ENCODE peak calls at places on chromosomes 11 and 22, in nine cellular contexts. C is NAMALWA; W is activated CD8-positive, alpha-beta memory T cell treated with anti-CD3 and anti-CD28 coated beads, Interleukin-2, amount 50 U/mL, for 4 hours; P is kidney glomerular epithelial cell; X is HL-60; M is substantia nigra; K is skeletal muscle cell; G is occipital lobe; Z is M059J. E is an unnamed sample.

GRCh38 chr11:35582033-35582432 is 36.2 kb upstream of the FJX1 start:
- DNase-seq in C (no peak), W (no peak), P (no peak), X (no peak), M (no peak), K (no peak), G (no peak), Z (peak; percentile 12), E (no peak)

GRCh38 chr22:31962392-31963113 is 18.2 kb downstream of the YWHAH start:
- DNase-seq in C (no peak), W (no peak), P (no peak), X (no peak), M (no peak), K (no peak), G (no peak), Z (no peak), E (no peak)

GRCh38 chr11:2156416-2157182 is 4.4 kb downstream of the INS start:
- DNase-seq in C (peak; percentile 78), W (peak; percentile 56), P (peak; percentile 26), X (peak; percentile 27), M (peak; percentile 27), K (no peak), G (peak; percentile 26), Z (peak; percentile 65), E (peak; percentile 69)

GRCh38 chr11:90756617-90757016 is 533.8 kb upstream of the CHORDC1 start:
- DNase-seq in C (no peak), W (no peak), P (no peak), X (no peak), M (no peak), K (no peak), G (no peak), Z (no peak), E (no peak)

GRCh38 chr11:102763440-102763839 is 17.0 kb downstream of the MMP10 start:
- DNase-seq in C (no peak), W (no peak), P (peak; percentile 58), X (no peak), M (no peak), K (no peak), G (no peak), Z (peak; percentile 29), E (no peak)

GRCh38 chr11:31958086-31958735 is 132.7 kb upstream of the RCN1 start:
- DNase-seq in C (peak; percentile 68), W (peak; percentile 38), P (no peak), X (peak; percentile 7), M (peak; percentile 39), K (no peak), G (peak; percentile 21), Z (peak; percentile 72), E (peak; percentile 58)

GRCh38 chr11:99925968-99926367 is 761.1 kb upstream of the ARHGAP42 start:
- DNase-seq in C (no peak), W (no peak), P (no peak), X (no peak), M (no peak), K (no peak), G (no peak), Z (no peak), E (no peak)

GRCh38 chr11:117026593-117027330 is 71.5 kb downstream of the SIK3 start:
- DNase-seq in C (no peak), W (no peak), P (no peak), X (peak; percentile 35), M (no peak), K (peak; percentile 65), G (no peak), Z (peak; percentile 72), E (no peak)

GRCh38 chr11:67105964-67106363 is 13.1 kb upstream of the KDM2A start:
- DNase-seq in C (no peak), W (no peak), P (no peak), X (no peak), M (no peak), K (no peak), G (no peak), Z (no peak), E (no peak)

GRCh38 chr22:23163665-23164064 is 16.6 kb upstream of the BCR start:
- DNase-seq in C (no peak), W (no peak), P (no peak), X (no peak), M (peak; percentile 77), K (no peak), G (peak; percentile 35), Z (peak; percentile 27), E (peak; percentile 89)

GRCh38 chr11:56624661-56625110 is 10.0 kb upstream of the OR5M1 start:
- DNase-seq in C (peak; percentile 49), W (no peak), P (peak; percentile 88), X (no peak), M (no peak), K (no peak), G (no peak), Z (peak; percentile 73), E (no peak)

GRCh38 chr11:102295045-102295444 is 22.2 kb upstream of the BIRC3 start:
- DNase-seq in C (no peak), W (no peak), P (no peak), X (no peak), M (no peak), K (no peak), G (no peak), Z (no peak), E (no peak)

GRCh38 chr11:92415246-92415645 is 190.6 kb downstream of the FAT3 start:
- DNase-seq in C (no peak), W (no peak), P (no peak), X (no peak), M (no peak), K (no peak), G (no peak), Z (no peak), E (no peak)

GRCh38 chr11:124800226-124800929 is at the start of gene MSANTD2:
- DNase-seq in C (peak; percentile 70), W (peak; percentile 81), P (peak; percentile 44), X (peak; percentile 26), M (peak; percentile 80), K (peak; percentile 67), G (peak; percentile 86), Z (peak; percentile 75), E (peak; percentile 89)

GRCh38 chr11:36558511-36559413 is 9.0 kb upstream of the RAG1 start:
- DNase-seq in C (no peak), W (no peak), P (no peak), X (no peak), M (no peak), K (no peak), G (no peak), Z (no peak), E (no peak)

GRCh38 chr22:23781065-23781464 is 5.7 kb upstream of the SMARCB1 start:
- DNase-seq in C (no peak), W (no peak), P (no peak), X (no peak), M (peak; percentile 85), K (no peak), G (peak; percentile 60), Z (no peak), E (peak; percentile 91)

GRCh38 chr11:118705796-118706545 is 26.5 kb upstream of the TREH start:
- DNase-seq in C (no peak), W (no peak), P (no peak), X (no peak), M (peak; percentile 9), K (no peak), G (no peak), Z (no peak), E (peak; percentile 62)

GRCh38 chr22:27345681-27346080 is 455.9 kb downstream of the MN1 start:
- DNase-seq in C (no peak), W (no peak), P (no peak), X (no peak), M (no peak), K (no peak), G (no peak), Z (no peak), E (no peak)

GRCh38 chr11:17927643-17928343 is 85.1 kb downstream of the SERGEF start:
- DNase-seq in C (no peak), W (no peak), P (no peak), X (no peak), M (no peak), K (peak; percentile 77), G (no peak), Z (no peak), E (no peak)

GRCh38 chr22:46740910-46741785 is 3.1 kb upstream of the CERK start:
- DNase-seq in C (no peak), W (no peak), P (no peak), X (no peak), M (no peak), K (no peak), G (no peak), Z (no peak), E (no peak)

GRCh38 chr22:27866136-27867091 is 52.6 kb downstream of the PITPNB start:
- DNase-seq in C (no peak), W (no peak), P (no peak), X (peak; percentile 10), M (no peak), K (peak; percentile 75), G (no peak), Z (peak; percentile 70), E (no peak)

GRCh38 chr22:18000441-18001039 is 23.8 kb downstream of the MICAL3 start:
- DNase-seq in C (peak; percentile 47), W (peak; percentile 29), P (no peak), X (no peak), M (no peak), K (no peak), G (no peak), Z (no peak), E (peak; percentile 21)

GRCh38 chr11:15893080-15893492 is 463.3 kb downstream of the SOX6 start:
- DNase-seq in C (no peak), W (no peak), P (peak; percentile 35), X (no peak), M (no peak), K (no peak), G (no peak), Z (peak; percentile 68), E (no peak)

E was measured in Ammon's horn.